ENCODE peak calls at places on chromosomes 11 and 22, in nine cellular contexts. K is CD4-positive, alpha-beta T cell; H is PC-9; F is adrenal gland; X is upper lobe of right lung; U is HL-60; S is heart left ventricle; O is stomach; R is PC-3. J is an unnamed sample. For H3K27me3, the result is how much of the 10 kb centered on the place peaks cover.

GRCh38 chr11:76782526-76783293 is 446 bp upstream of the TSKU start:
- DNase-seq in K (no peak), H (peak), F (peak), X (peak), U (peak), S (peak), O (peak), R (peak), J (peak)

GRCh38 chr22:25182131-25183110 is 17.2 kb upstream of the CRYBB3 start:
- DNase-seq in K (no peak), H (no peak), F (no peak), X (peak), U (no peak), S (no peak), O (no peak), R (no peak), J (no peak)

GRCh38 chr22:49934891-49935557 is 16.6 kb downstream of the CRELD2 start:
- DNase-seq in K (peak), H (peak), F (peak), X (peak), U (no peak), S (peak), O (peak), R (no peak), J (peak)

GRCh38 chr11:109062445-109062844 is 359.5 kb upstream of the C11orf87 start:
- DNase-seq in K (no peak), H (no peak), F (no peak), X (no peak), U (no peak), S (no peak), O (no peak), R (no peak), J (no peak)

GRCh38 chr11:111591187-111591960 is 10.9 kb upstream of the SIK2 start:
- DNase-seq in K (no peak), H (no peak), F (no peak), X (no peak), U (no peak), S (no peak), O (no peak), R (no peak), J (no peak)

GRCh38 chr11:8833568-8834275 is 77.3 kb upstream of the AKIP1 start:
- DNase-seq in K (no peak), H (no peak), F (no peak), X (no peak), U (no peak), S (no peak), O (no peak), R (no peak), J (no peak)

GRCh38 chr11:95241673-95242072 is 10.7 kb upstream of the SESN3 start:
- DNase-seq in K (no peak), H (no peak), F (no peak), X (no peak), U (no peak), S (no peak), O (no peak), R (no peak), J (no peak)

GRCh38 chr11:9002920-9003572 is 755 bp downstream of the NRIP3 start:
- DNase-seq in K (no peak), H (no peak), F (no peak), X (no peak), U (no peak), S (no peak), O (no peak), R (no peak), J (no peak)

GRCh38 chr11:4455439-4455838 is 6.3 kb downstream of the OR52K2 start:
- DNase-seq in K (no peak), H (no peak), F (peak), X (no peak), U (peak), S (peak), O (no peak), R (no peak), J (no peak)

GRCh38 chr11:13010737-13011342 is 1.7 kb downstream of the RASSF10 start:
- DNase-seq in K (no peak), H (no peak), F (no peak), X (peak), U (no peak), S (peak), O (peak), R (no peak), J (no peak)

GRCh38 chr11:1201395-1202153 is 21.3 kb upstream of the MUC5B start:
- DNase-seq in K (no peak), H (no peak), F (no peak), X (no peak), U (no peak), S (no peak), O (no peak), R (no peak), J (no peak)

GRCh38 chr11:85779956-85780640 is 30.8 kb downstream of the SYTL2 start:
- DNase-seq in K (no peak), H (no peak), F (no peak), X (no peak), U (no peak), S (no peak), O (no peak), R (peak), J (no peak)
- H3K27me3 ChIP-seq in K (under half), H (under half), F (under half), X (under half), U (under half), S (under half), O (under half), R (under half), J (under half)

GRCh38 chr11:64762916-64763803 is 3.4 kb upstream of the PYGM start:
- DNase-seq in K (no peak), H (no peak), F (peak), X (peak), U (no peak), S (no peak), O (peak), R (no peak), J (no peak)

GRCh38 chr11:64763804-64764611 is 4.2 kb upstream of the PYGM start:
- DNase-seq in K (peak), H (no peak), F (no peak), X (peak), U (no peak), S (no peak), O (peak), R (no peak), J (no peak)

GRCh38 chr11:64765841-64766682 is 6.3 kb upstream of the PYGM start:
- DNase-seq in K (no peak), H (no peak), F (peak), X (peak), U (no peak), S (no peak), O (no peak), R (no peak), J (no peak)

GRCh38 chr11:64765291-64765803 is 5.6 kb upstream of the PYGM start:
- DNase-seq in K (no peak), H (no peak), F (no peak), X (peak), U (no peak), S (no peak), O (no peak), R (no peak), J (no peak)

GRCh38 chr11:64764753-64765152 is 5.0 kb upstream of the PYGM start:
- DNase-seq in K (no peak), H (no peak), F (no peak), X (peak), U (no peak), S (no peak), O (no peak), R (no peak), J (no peak)
- H3K27ac ChIP-seq in K (no peak), H (no peak), F (peak), X (no peak), U (peak), S (peak), O (peak), R (no peak), J (no peak)

GRCh38 chr11:62791501-62792192 is at the start of gene TMEM223:
- DNase-seq in K (peak), H (peak), F (peak), X (peak), U (no peak), S (peak), O (peak), R (peak), J (peak)
- TF ChIP-seq CTCF in K (no peak), H (no peak), F (peak), X (peak), U (no peak), S (peak), O (peak), R (no peak), J (no peak)

GRCh38 chr22:17371446-17371845 is 2.2 kb downstream of the CECR2 start:
- DNase-seq in K (no peak), H (no peak), F (no peak), X (no peak), U (no peak), S (no peak), O (no peak), R (no peak), J (no peak)

GRCh38 chr22:17375914-17376614 is 6.8 kb downstream of the CECR2 start:
- DNase-seq in K (no peak), H (no peak), F (no peak), X (no peak), U (no peak), S (no peak), O (no peak), R (no peak), J (no peak)

GRCh38 chr22:17370766-17371181 is 1.5 kb downstream of the CECR2 start:
- DNase-seq in K (no peak), H (no peak), F (no peak), X (no peak), U (no peak), S (no peak), O (no peak), R (no peak), J (no peak)

GRCh38 chr22:17376950-17377349 is 7.7 kb downstream of the CECR2 start:
- DNase-seq in K (no peak), H (no peak), F (no peak), X (no peak), U (no peak), S (no peak), O (no peak), R (no peak), J (no peak)

DNA sequence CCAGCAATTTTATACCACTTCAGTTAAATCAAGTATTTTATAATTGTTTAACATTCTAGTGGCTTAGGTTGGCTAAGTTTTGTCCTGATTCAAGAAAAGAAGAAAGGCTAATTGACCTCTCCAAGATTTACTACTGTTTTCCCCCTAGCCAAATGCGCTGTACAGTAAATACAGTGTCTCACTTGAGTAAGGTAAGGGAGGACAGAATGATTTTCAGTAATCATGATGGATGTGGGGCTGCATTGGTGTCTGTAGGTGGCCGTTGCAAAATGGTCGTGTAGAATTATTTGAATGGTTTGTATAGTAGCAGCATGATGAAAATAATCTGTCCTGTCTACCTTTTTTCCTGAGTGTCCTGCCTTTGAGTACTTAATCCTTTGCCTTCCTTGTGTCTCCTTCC is 4.6 kb downstream of the CECR2 start:
- DNase-seq in K (no peak), H (no peak), F (no peak), X (no peak), U (no peak), S (no peak), O (no peak), R (no peak), J (no peak)
- H3K27me3 ChIP-seq in K (under half), H (half or more), F (under half), X (under half), U (under half), S (under half), O (half or more), R (half or more), J (under half)

GRCh38 chr11:68329993-68330699 is 17.8 kb downstream of the LRP5 start:
- DNase-seq in K (no peak), H (no peak), F (no peak), X (no peak), U (no peak), S (peak), O (no peak), R (no peak), J (no peak)

GRCh38 chr11:68327586-68328370 is 15.4 kb downstream of the LRP5 start:
- DNase-seq in K (no peak), H (no peak), F (peak), X (no peak), U (no peak), S (no peak), O (no peak), R (no peak), J (no peak)

GRCh38 chr11:68328374-68329091 is 16.1 kb downstream of the LRP5 start:
- DNase-seq in K (no peak), H (no peak), F (no peak), X (no peak), U (no peak), S (peak), O (peak), R (no peak), J (no peak)

GRCh38 chr11:68330700-68331337 is 18.4 kb downstream of the LRP5 start:
- DNase-seq in K (no peak), H (no peak), F (peak), X (no peak), U (no peak), S (peak), O (no peak), R (no peak), J (no peak)

DNA sequence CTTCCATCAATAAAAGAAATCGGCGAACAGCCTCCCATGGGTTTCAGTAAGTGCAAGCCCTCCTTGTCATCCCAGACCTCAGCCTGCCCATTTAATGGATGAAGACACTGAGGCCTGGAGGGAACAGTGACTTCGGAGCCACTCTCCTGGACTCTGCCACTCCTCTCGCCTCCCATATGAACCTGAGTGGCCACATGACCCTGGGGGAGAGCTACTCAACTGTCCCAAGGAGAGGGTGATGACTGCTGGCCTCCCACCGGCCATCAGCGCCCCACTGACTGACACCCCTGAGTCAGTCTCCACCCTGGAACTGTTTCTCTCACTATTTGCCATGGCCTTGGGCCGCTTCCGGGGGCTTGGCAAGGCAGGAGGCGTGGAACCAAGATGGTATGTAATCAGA is 17.1 kb downstream of the LRP5 start:
- DNase-seq in K (no peak), H (no peak), F (peak), X (no peak), U (no peak), S (no peak), O (no peak), R (no peak), J (no peak)
- H3K27ac ChIP-seq in K (no peak), H (no peak), F (peak), X (no peak), U (no peak), S (no peak), O (peak), R (no peak), J (no peak)